ENCODE peak calls at places on chromosomes 11 and 22, in six cellular contexts. One of them, this sample, is unnamed.
A peak's percentile ranks its signal among the peaks of the same experiment; 100 is the strongest.

GRCh38 chr11:120029321-120029720 is 108.6 kb downstream of the TRIM29 start:
- DNase-seq in mucosa of descending colon: no peak
- DNase-seq in Calu3: no peak
- DNase-seq in nephron progenitor cell: no peak
- DNase-seq in dorsolateral prefrontal cortex: no peak
- DNase-seq in AG09319: no peak
- DNase-seq in this sample: no peak

GRCh38 chr22:30336752-30337460 is 10.2 kb upstream of the TBC1D10A start:
- DNase-seq in mucosa of descending colon: no peak
- DNase-seq in Calu3: no peak
- DNase-seq in nephron progenitor cell: no peak
- DNase-seq in dorsolateral prefrontal cortex: peak; percentile 40
- DNase-seq in AG09319: no peak
- DNase-seq in this sample: no peak

GRCh38 chr11:102603091-102603490 is 22.0 kb downstream of the MMP20 start:
- DNase-seq in mucosa of descending colon: no peak
- DNase-seq in Calu3: peak; percentile 57
- DNase-seq in nephron progenitor cell: no peak
- DNase-seq in dorsolateral prefrontal cortex: peak; percentile 58
- DNase-seq in AG09319: no peak
- DNase-seq in this sample: peak; percentile 18

GRCh38 chr11:76102772-76103171 is 103.5 kb downstream of the WNT11 start:
- DNase-seq in mucosa of descending colon: no peak
- DNase-seq in Calu3: no peak
- DNase-seq in nephron progenitor cell: no peak
- DNase-seq in dorsolateral prefrontal cortex: no peak
- DNase-seq in AG09319: no peak
- DNase-seq in this sample: no peak

GRCh38 chr11:28566643-28567042 is 458.5 kb downstream of the METTL15 start:
- DNase-seq in mucosa of descending colon: peak; percentile 22
- DNase-seq in Calu3: peak; percentile 74
- DNase-seq in nephron progenitor cell: peak; percentile 63
- DNase-seq in dorsolateral prefrontal cortex: peak; percentile 62
- DNase-seq in AG09319: peak; percentile 78
- DNase-seq in this sample: peak; percentile 95

GRCh38 chr11:36436084-36436483 is 74.0 kb downstream of the TRAF6 start:
- DNase-seq in mucosa of descending colon: no peak
- DNase-seq in Calu3: no peak
- DNase-seq in nephron progenitor cell: no peak
- DNase-seq in dorsolateral prefrontal cortex: no peak
- DNase-seq in AG09319: no peak
- DNase-seq in this sample: no peak

GRCh38 chr11:45413156-45413833 is 127.2 kb upstream of the SYT13 start:
- DNase-seq in mucosa of descending colon: no peak
- DNase-seq in Calu3: no peak
- DNase-seq in nephron progenitor cell: peak; percentile 32
- DNase-seq in dorsolateral prefrontal cortex: no peak
- DNase-seq in AG09319: no peak
- DNase-seq in this sample: no peak

GRCh38 chr22:48607901-48608650 is 1219.6 kb downstream of the BRD1 start:
- DNase-seq in mucosa of descending colon: no peak
- DNase-seq in Calu3: no peak
- DNase-seq in nephron progenitor cell: no peak
- DNase-seq in dorsolateral prefrontal cortex: peak; percentile 58
- DNase-seq in AG09319: no peak
- DNase-seq in this sample: no peak

GRCh38 chr22:32723632-32724031 is 77.9 kb upstream of the TIMP3 start:
- DNase-seq in mucosa of descending colon: peak; percentile 61
- DNase-seq in Calu3: no peak
- DNase-seq in nephron progenitor cell: no peak
- DNase-seq in dorsolateral prefrontal cortex: peak; percentile 38
- DNase-seq in AG09319: peak; percentile 71
- DNase-seq in this sample: peak; percentile 92

GRCh38 chr11:66015094-66015881 is 3.5 kb downstream of the CST6 start:
- DNase-seq in mucosa of descending colon: no peak
- DNase-seq in Calu3: peak; percentile 46
- DNase-seq in nephron progenitor cell: no peak
- DNase-seq in dorsolateral prefrontal cortex: no peak
- DNase-seq in AG09319: no peak
- DNase-seq in this sample: peak; percentile 39

GRCh38 chr22:41862160-41862529 is 29.2 kb downstream of the SREBF2 start:
- DNase-seq in mucosa of descending colon: no peak
- DNase-seq in Calu3: no peak
- DNase-seq in nephron progenitor cell: peak; percentile 22
- DNase-seq in dorsolateral prefrontal cortex: no peak
- DNase-seq in AG09319: no peak
- DNase-seq in this sample: no peak

GRCh38 chr11:17506942-17507341 is 30.3 kb upstream of the ABCC8 start:
- DNase-seq in mucosa of descending colon: no peak
- DNase-seq in Calu3: peak; percentile 14
- DNase-seq in nephron progenitor cell: no peak
- DNase-seq in dorsolateral prefrontal cortex: no peak
- DNase-seq in AG09319: no peak
- DNase-seq in this sample: no peak

GRCh38 chr11:106937113-106937512 is 81.2 kb downstream of the GUCY1A2 start:
- DNase-seq in mucosa of descending colon: no peak
- DNase-seq in Calu3: no peak
- DNase-seq in nephron progenitor cell: no peak
- DNase-seq in dorsolateral prefrontal cortex: no peak
- DNase-seq in AG09319: no peak
- DNase-seq in this sample: no peak

GRCh38 chr11:73383249-73384126 is 7.3 kb downstream of the RELT start:
- DNase-seq in mucosa of descending colon: no peak
- DNase-seq in Calu3: peak; percentile 27
- DNase-seq in nephron progenitor cell: no peak
- DNase-seq in dorsolateral prefrontal cortex: no peak
- DNase-seq in AG09319: no peak
- DNase-seq in this sample: no peak
- TF ChIP-seq CTCF in mucosa of descending colon: no peak
- TF ChIP-seq CTCF in Calu3: no peak
- TF ChIP-seq CTCF in nephron progenitor cell: no peak
- TF ChIP-seq CTCF in dorsolateral prefrontal cortex: no peak
- TF ChIP-seq CTCF in AG09319: no peak
- TF ChIP-seq CTCF in this sample: no peak

GRCh38 chr22:46415816-46416536 is 80.5 kb downstream of the TRMU start:
- DNase-seq in mucosa of descending colon: no peak
- DNase-seq in Calu3: no peak
- DNase-seq in nephron progenitor cell: no peak
- DNase-seq in dorsolateral prefrontal cortex: no peak
- DNase-seq in AG09319: no peak
- DNase-seq in this sample: no peak
- TF ChIP-seq CTCF in mucosa of descending colon: no peak
- TF ChIP-seq CTCF in Calu3: no peak
- TF ChIP-seq CTCF in nephron progenitor cell: no peak
- TF ChIP-seq CTCF in dorsolateral prefrontal cortex: no peak
- TF ChIP-seq CTCF in AG09319: no peak
- TF ChIP-seq CTCF in this sample: no peak

GRCh38 chr11:8694137-8694536 is 11.5 kb downstream of the RPL27A start:
- DNase-seq in mucosa of descending colon: no peak
- DNase-seq in Calu3: no peak
- DNase-seq in nephron progenitor cell: no peak
- DNase-seq in dorsolateral prefrontal cortex: no peak
- DNase-seq in AG09319: no peak
- DNase-seq in this sample: no peak

GRCh38 chr11:8691601-8692000 is 9.0 kb downstream of the RPL27A start:
- DNase-seq in mucosa of descending colon: no peak
- DNase-seq in Calu3: no peak
- DNase-seq in nephron progenitor cell: no peak
- DNase-seq in dorsolateral prefrontal cortex: no peak
- DNase-seq in AG09319: no peak
- DNase-seq in this sample: no peak

GRCh38 chr11:8693555-8693954 is 11.0 kb downstream of the RPL27A start:
- DNase-seq in mucosa of descending colon: no peak
- DNase-seq in Calu3: no peak
- DNase-seq in nephron progenitor cell: no peak
- DNase-seq in dorsolateral prefrontal cortex: no peak
- DNase-seq in AG09319: no peak
- DNase-seq in this sample: no peak

GRCh38 chr11:8693010-8693551 is 10.5 kb downstream of the RPL27A start:
- DNase-seq in mucosa of descending colon: no peak
- DNase-seq in Calu3: no peak
- DNase-seq in nephron progenitor cell: no peak
- DNase-seq in dorsolateral prefrontal cortex: no peak
- DNase-seq in AG09319: no peak
- DNase-seq in this sample: no peak

GRCh38 chr11:8692417-8692816 is 9.8 kb downstream of the RPL27A start:
- DNase-seq in mucosa of descending colon: no peak
- DNase-seq in Calu3: no peak
- DNase-seq in nephron progenitor cell: no peak
- DNase-seq in dorsolateral prefrontal cortex: no peak
- DNase-seq in AG09319: no peak
- DNase-seq in this sample: no peak
- TF ChIP-seq CTCF in mucosa of descending colon: no peak
- TF ChIP-seq CTCF in Calu3: no peak
- TF ChIP-seq CTCF in nephron progenitor cell: no peak
- TF ChIP-seq CTCF in dorsolateral prefrontal cortex: no peak
- TF ChIP-seq CTCF in AG09319: no peak
- TF ChIP-seq CTCF in this sample: no peak

DNA sequence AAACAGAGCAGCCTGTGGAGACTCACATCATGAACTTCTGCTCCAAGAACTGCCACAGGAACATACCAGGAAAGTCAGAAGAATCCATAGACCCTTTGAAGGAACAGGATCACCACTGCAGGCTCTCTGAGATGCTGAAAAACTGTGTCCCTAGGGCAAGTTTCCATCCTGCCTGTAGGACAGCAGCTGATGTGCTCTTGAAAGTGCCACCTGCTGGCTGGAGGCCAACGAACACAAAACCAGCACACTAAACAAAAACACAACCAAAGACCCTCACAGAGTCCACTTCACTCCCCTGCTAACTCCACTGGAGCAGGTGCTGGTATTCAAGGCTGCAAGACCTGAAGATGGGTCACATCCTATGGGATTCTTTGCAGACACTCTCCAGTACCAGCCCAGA is 12.0 kb upstream of the NXPE1 start:
- DNase-seq in mucosa of descending colon: no peak
- DNase-seq in Calu3: no peak
- DNase-seq in nephron progenitor cell: no peak
- DNase-seq in dorsolateral prefrontal cortex: no peak
- DNase-seq in AG09319: no peak
- DNase-seq in this sample: no peak
- TF ChIP-seq CTCF in mucosa of descending colon: no peak
- TF ChIP-seq CTCF in Calu3: no peak
- TF ChIP-seq CTCF in nephron progenitor cell: no peak
- TF ChIP-seq CTCF in dorsolateral prefrontal cortex: no peak
- TF ChIP-seq CTCF in AG09319: no peak
- TF ChIP-seq CTCF in this sample: no peak

This sample was measured in HFFc6.